ENCODE peak calls at places on chromosome 9, in ten cellular contexts. Q is mammary epithelial cell; V is effector memory CD4-positive, alpha-beta T cell; X is ovary; S is stomach; T is adipocyte; G is right cardiac atrium; C is IMR-90; H is PC-3; N is cardiac muscle cell. U is an unnamed sample.

GRCh38 chr9:133731876-133732321 is 6.3 kb downstream of the SARDH start:
- DNase-seq in Q (peak; percentile 21), V (no peak), X (no peak), S (peak; percentile 20), T (peak; percentile 34), G (no peak), C (peak; percentile 47), H (peak; percentile 45), N (peak; percentile 61), U (no peak)

GRCh38 chr9:132040808-132041207 is 38.9 kb downstream of the MED27 start:
- DNase-seq in Q (no peak), V (no peak), X (no peak), S (no peak), T (no peak), G (no peak), C (no peak), H (no peak), N (peak; percentile 24), U (no peak)

GRCh38 chr9:109923826-109924225 is 143.8 kb downstream of the PALM2AKAP2 start:
- DNase-seq in Q (no peak), V (no peak), X (no peak), S (no peak), T (no peak), G (no peak), C (no peak), H (no peak), N (no peak), U (no peak)

GRCh38 chr9:113274474-113275146 is 762 bp downstream of the CDC26 start:
- DNase-seq in Q (peak; percentile 43), V (no peak), X (no peak), S (no peak), T (peak; percentile 90), G (no peak), C (peak; percentile 64), H (peak; percentile 73), N (peak; percentile 79), U (no peak)

GRCh38 chr9:98998441-98999151 is 54.9 kb downstream of the COL15A1 start:
- DNase-seq in Q (peak; percentile 32), V (peak; percentile 5), X (peak; percentile 85), S (peak; percentile 80), T (peak; percentile 75), G (peak; percentile 95), C (peak; percentile 56), H (peak; percentile 67), N (peak; percentile 77), U (no peak)

GRCh38 chr9:86545085-86545484 is 190.9 kb upstream of the TUT7 start:
- DNase-seq in Q (no peak), V (no peak), X (no peak), S (no peak), T (no peak), G (no peak), C (no peak), H (no peak), N (no peak), U (no peak)

GRCh38 chr9:15155826-15156225 is 151.2 kb downstream of the TTC39B start:
- DNase-seq in Q (no peak), V (no peak), X (no peak), S (no peak), T (peak; percentile 58), G (no peak), C (no peak), H (peak; percentile 18), N (no peak), U (no peak)

GRCh38 chr9:131762356-131762932 is 22.6 kb upstream of the RAPGEF1 start:
- DNase-seq in Q (no peak), V (peak; percentile 51), X (peak; percentile 78), S (peak; percentile 84), T (peak; percentile 87), G (peak; percentile 90), C (peak; percentile 29), H (peak; percentile 58), N (peak; percentile 88), U (no peak)

GRCh38 chr9:75083188-75083976 is 4.6 kb downstream of the NMRK1 start:
- DNase-seq in Q (peak; percentile 23), V (peak; percentile 17), X (no peak), S (peak; percentile 62), T (no peak), G (peak; percentile 60), C (no peak), H (peak; percentile 26), N (peak; percentile 61), U (no peak)

GRCh38 chr9:130549093-130549735 is 30.2 kb upstream of the FUBP3 start:
- DNase-seq in Q (no peak), V (no peak), X (no peak), S (no peak), T (no peak), G (no peak), C (no peak), H (peak; percentile 17), N (no peak), U (no peak)

GRCh38 chr9:109349431-109349846 is 28.6 kb upstream of the EPB41L4B start:
- DNase-seq in Q (peak; percentile 73), V (no peak), X (no peak), S (no peak), T (peak; percentile 89), G (no peak), C (peak; percentile 89), H (peak; percentile 77), N (no peak), U (no peak)

GRCh38 chr9:92638621-92639101 is 31.3 kb downstream of the IPPK start:
- DNase-seq in Q (no peak), V (no peak), X (no peak), S (peak; percentile 15), T (no peak), G (no peak), C (no peak), H (no peak), N (no peak), U (no peak)

GRCh38 chr9:135223831-135224230 is 136.4 kb downstream of the OLFM1 start:
- DNase-seq in Q (no peak), V (no peak), X (no peak), S (no peak), T (no peak), G (no peak), C (no peak), H (no peak), N (no peak), U (no peak)

GRCh38 chr9:135222991-135223760 is 135.7 kb downstream of the OLFM1 start:
- DNase-seq in Q (no peak), V (no peak), X (no peak), S (no peak), T (no peak), G (peak; percentile 44), C (no peak), H (no peak), N (no peak), U (no peak)

GRCh38 chr9:135224921-135225541 is 137.6 kb downstream of the OLFM1 start:
- DNase-seq in Q (no peak), V (no peak), X (no peak), S (no peak), T (no peak), G (peak; percentile 34), C (no peak), H (no peak), N (no peak), U (no peak)

GRCh38 chr9:135225619-135226228 is 138.3 kb downstream of the OLFM1 start:
- DNase-seq in Q (no peak), V (no peak), X (no peak), S (no peak), T (no peak), G (no peak), C (no peak), H (no peak), N (no peak), U (no peak)

DNA sequence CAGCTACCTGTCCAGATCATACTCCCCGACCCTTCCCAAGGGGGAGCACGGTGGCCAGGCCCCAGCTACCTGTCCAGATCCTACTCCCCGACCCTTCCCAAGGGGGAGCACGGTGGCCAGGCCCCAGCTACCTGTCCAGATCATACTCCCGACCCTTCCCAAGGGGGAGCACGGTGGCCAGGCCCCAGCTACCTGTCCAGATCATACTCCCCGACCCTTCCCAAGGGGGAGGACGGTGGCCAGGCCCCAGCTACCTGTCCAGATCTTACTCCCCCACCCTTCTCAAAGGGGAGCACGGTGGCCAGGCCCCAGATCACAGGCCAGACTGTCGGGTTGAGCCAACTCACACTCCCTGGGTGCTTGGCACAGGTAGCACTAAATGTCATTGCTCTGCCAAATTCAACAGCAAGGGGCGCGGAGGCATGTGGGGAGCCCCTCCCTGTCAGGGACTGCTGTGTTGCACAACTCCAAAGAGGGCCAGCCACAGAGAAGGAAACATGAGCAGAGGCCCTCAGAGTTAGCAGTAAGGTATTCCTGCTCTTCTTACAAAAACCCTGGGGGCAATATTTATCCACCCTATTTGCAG is 136.9 kb downstream of the OLFM1 start:
- DNase-seq in Q (no peak), V (no peak), X (no peak), S (peak; percentile 85), T (no peak), G (peak; percentile 44), C (no peak), H (no peak), N (no peak), U (no peak)
- H3K9me3 ChIP-seq in Q (peaks cover 59% of the 10 kb centered on the region), V (no peaks in the 10 kb centered on the region), X (no peaks in the 10 kb centered on the region), S (no peaks in the 10 kb centered on the region), T (no peaks in the 10 kb centered on the region), G (no peaks in the 10 kb centered on the region), C (peaks cover 78% of the 10 kb centered on the region), H (no peaks in the 10 kb centered on the region), N (no peaks in the 10 kb centered on the region), U (no peaks in the 10 kb centered on the region)

GRCh38 chr9:120702075-120702474 is 12.2 kb downstream of the MEGF9 start:
- DNase-seq in Q (peak; percentile 74), V (no peak), X (no peak), S (no peak), T (no peak), G (no peak), C (peak; percentile 35), H (peak; percentile 76), N (no peak), U (no peak)
- H3K4me1 ChIP-seq in Q (no peaks in the 10 kb centered on the region), V (no peaks in the 10 kb centered on the region), X (no peaks in the 10 kb centered on the region), S (peaks cover 3% of the 10 kb centered on the region), T (peaks cover 6% of the 10 kb centered on the region), G (no peaks in the 10 kb centered on the region), C (peaks cover 4% of the 10 kb centered on the region), H (peaks cover 26% of the 10 kb centered on the region), N (no peaks in the 10 kb centered on the region), U (peaks cover 7% of the 10 kb centered on the region)

DNA sequence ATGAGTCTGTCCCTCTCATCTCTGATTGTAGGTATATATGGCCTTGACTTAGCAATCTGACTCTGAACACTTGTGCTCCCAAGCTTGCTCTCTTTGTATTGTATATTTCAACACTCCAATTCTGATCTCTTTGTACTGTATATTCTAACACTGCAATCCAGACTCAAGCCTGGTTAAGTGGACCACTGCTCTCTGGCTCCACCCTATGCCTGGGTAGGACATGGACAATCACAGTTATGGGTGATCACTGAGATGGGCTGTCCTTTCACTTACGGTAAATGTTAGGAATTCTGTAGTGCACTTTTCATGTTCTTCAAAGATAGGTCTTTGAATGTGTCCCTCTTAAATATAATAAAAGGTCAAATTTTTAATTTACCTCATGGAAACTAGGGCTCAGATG is 165.1 kb downstream of the TLR4 start:
- DNase-seq in Q (no peak), V (no peak), X (no peak), S (no peak), T (no peak), G (no peak), C (no peak), H (no peak), N (no peak), U (no peak)
- H3K9me3 ChIP-seq in Q (no peaks in the 10 kb centered on the region), V (no peaks in the 10 kb centered on the region), X (no peaks in the 10 kb centered on the region), S (no peaks in the 10 kb centered on the region), T (no peaks in the 10 kb centered on the region), G (no peaks in the 10 kb centered on the region), C (peaks cover 21% of the 10 kb centered on the region), H (no peaks in the 10 kb centered on the region), N (no peaks in the 10 kb centered on the region), U (no peaks in the 10 kb centered on the region)

DNA sequence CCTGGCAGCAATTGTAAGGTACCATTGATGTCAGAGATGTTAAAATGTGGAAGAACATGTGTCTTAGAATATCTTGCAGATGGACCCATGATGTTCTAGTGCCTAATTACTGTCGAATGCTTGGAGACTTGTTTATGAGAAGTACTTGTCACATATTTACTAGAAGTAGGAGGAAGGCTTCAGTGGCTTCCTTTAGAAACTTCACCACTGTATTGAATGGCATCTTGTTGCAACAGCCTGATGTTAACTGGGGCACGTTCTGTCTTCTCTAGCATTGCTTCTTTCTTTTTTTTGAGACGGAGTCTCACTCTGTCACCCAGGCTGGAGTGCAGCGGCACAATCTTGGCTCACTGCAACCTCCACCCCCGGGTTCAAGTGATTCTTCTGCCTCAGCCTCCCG is 16.5 kb downstream of the UGCG start:
- DNase-seq in Q (no peak), V (no peak), X (no peak), S (no peak), T (no peak), G (no peak), C (no peak), H (no peak), N (no peak), U (no peak)
- H3K4me1 ChIP-seq in Q (peaks cover 10% of the 10 kb centered on the region), V (peaks cover 36% of the 10 kb centered on the region), X (peaks cover 11% of the 10 kb centered on the region), S (peaks cover 32% of the 10 kb centered on the region), T (peaks cover 23% of the 10 kb centered on the region), G (peaks cover 6% of the 10 kb centered on the region), C (peaks cover 29% of the 10 kb centered on the region), H (peaks cover 6% of the 10 kb centered on the region), N (no peaks in the 10 kb centered on the region), U (peaks cover 25% of the 10 kb centered on the region)

U was measured in thoracic aorta.